ENCODE peak calls at places on chromosomes 13 and 19, in six cellular contexts. One of them, this sample, is unnamed.

GRCh38 chr19:44111910-44112463 is 1.2 kb upstream of the ZNF225 start:
- DNase-seq in astrocyte: peak
- DNase-seq in upper lobe of left lung: no peak
- DNase-seq in H1: peak
- DNase-seq in substantia nigra: no peak
- DNase-seq in gastrocnemius medialis: no peak
- DNase-seq in this sample: peak

GRCh38 chr13:37202264-37202663 is 96.8 kb upstream of the CSNK1A1L start:
- DNase-seq in astrocyte: peak
- DNase-seq in upper lobe of left lung: no peak
- DNase-seq in H1: no peak
- DNase-seq in substantia nigra: no peak
- DNase-seq in gastrocnemius medialis: no peak
- DNase-seq in this sample: no peak

GRCh38 chr13:29507356-29507755 is 88.1 kb downstream of the SLC7A1 start:
- DNase-seq in astrocyte: no peak
- DNase-seq in upper lobe of left lung: no peak
- DNase-seq in H1: no peak
- DNase-seq in substantia nigra: no peak
- DNase-seq in gastrocnemius medialis: no peak
- DNase-seq in this sample: no peak

GRCh38 chr13:45674908-45675307 is 27.2 kb upstream of the CBY2 start:
- DNase-seq in astrocyte: peak
- DNase-seq in upper lobe of left lung: no peak
- DNase-seq in H1: no peak
- DNase-seq in substantia nigra: no peak
- DNase-seq in gastrocnemius medialis: no peak
- DNase-seq in this sample: no peak

GRCh38 chr19:11382898-11383705 is 1.0 kb downstream of the EPOR start:
- DNase-seq in astrocyte: no peak
- DNase-seq in upper lobe of left lung: peak
- DNase-seq in H1: no peak
- DNase-seq in substantia nigra: no peak
- DNase-seq in gastrocnemius medialis: no peak
- DNase-seq in this sample: no peak

GRCh38 chr13:52026246-52026626 is 1.7 kb downstream of the UTP14C start:
- DNase-seq in astrocyte: no peak
- DNase-seq in upper lobe of left lung: no peak
- DNase-seq in H1: no peak
- DNase-seq in substantia nigra: no peak
- DNase-seq in gastrocnemius medialis: no peak
- DNase-seq in this sample: no peak

GRCh38 chr19:53196777-53197396 is 3.7 kb upstream of the ZNF665 start:
- DNase-seq in astrocyte: peak
- DNase-seq in upper lobe of left lung: peak
- DNase-seq in H1: peak
- DNase-seq in substantia nigra: peak
- DNase-seq in gastrocnemius medialis: peak
- DNase-seq in this sample: peak

GRCh38 chr13:91017669-91018053 is 329.8 kb upstream of the MIR17HG start:
- DNase-seq in astrocyte: peak
- DNase-seq in upper lobe of left lung: no peak
- DNase-seq in H1: peak
- DNase-seq in substantia nigra: no peak
- DNase-seq in gastrocnemius medialis: no peak
- DNase-seq in this sample: no peak

GRCh38 chr13:30805603-30806011 is 70.3 kb downstream of the ALOX5AP start:
- DNase-seq in astrocyte: peak
- DNase-seq in upper lobe of left lung: no peak
- DNase-seq in H1: no peak
- DNase-seq in substantia nigra: peak
- DNase-seq in gastrocnemius medialis: no peak
- DNase-seq in this sample: no peak

GRCh38 chr19:1952635-1953034 is 11.7 kb downstream of the CSNK1G2 start:
- DNase-seq in astrocyte: no peak
- DNase-seq in upper lobe of left lung: peak
- DNase-seq in H1: no peak
- DNase-seq in substantia nigra: no peak
- DNase-seq in gastrocnemius medialis: no peak
- DNase-seq in this sample: no peak

GRCh38 chr13:40399756-40400155 is 266.7 kb downstream of the FOXO1 start:
- DNase-seq in astrocyte: no peak
- DNase-seq in upper lobe of left lung: no peak
- DNase-seq in H1: no peak
- DNase-seq in substantia nigra: no peak
- DNase-seq in gastrocnemius medialis: no peak
- DNase-seq in this sample: no peak

GRCh38 chr13:70034280-70034679 is 73.3 kb upstream of the ATXN8OS start:
- DNase-seq in astrocyte: no peak
- DNase-seq in upper lobe of left lung: no peak
- DNase-seq in H1: no peak
- DNase-seq in substantia nigra: no peak
- DNase-seq in gastrocnemius medialis: no peak
- DNase-seq in this sample: no peak

GRCh38 chr19:17448190-17448967 is at the start of gene TMEM221:
- DNase-seq in astrocyte: no peak
- DNase-seq in upper lobe of left lung: peak
- DNase-seq in H1: no peak
- DNase-seq in substantia nigra: no peak
- DNase-seq in gastrocnemius medialis: peak
- DNase-seq in this sample: no peak

GRCh38 chr13:114334305-114335053 is 20.2 kb downstream of the CHAMP1 start:
- DNase-seq in astrocyte: no peak
- DNase-seq in upper lobe of left lung: no peak
- DNase-seq in H1: no peak
- DNase-seq in substantia nigra: no peak
- DNase-seq in gastrocnemius medialis: no peak
- DNase-seq in this sample: no peak

GRCh38 chr13:114338959-114339358 is 24.7 kb downstream of the CHAMP1 start:
- DNase-seq in astrocyte: no peak
- DNase-seq in upper lobe of left lung: no peak
- DNase-seq in H1: no peak
- DNase-seq in substantia nigra: no peak
- DNase-seq in gastrocnemius medialis: no peak
- DNase-seq in this sample: no peak

GRCh38 chr13:114341003-114341777 is 26.9 kb downstream of the CHAMP1 start:
- DNase-seq in astrocyte: no peak
- DNase-seq in upper lobe of left lung: no peak
- DNase-seq in H1: no peak
- DNase-seq in substantia nigra: no peak
- DNase-seq in gastrocnemius medialis: no peak
- DNase-seq in this sample: no peak

GRCh38 chr13:114339779-114340534 is 25.7 kb downstream of the CHAMP1 start:
- DNase-seq in astrocyte: no peak
- DNase-seq in upper lobe of left lung: no peak
- DNase-seq in H1: no peak
- DNase-seq in substantia nigra: no peak
- DNase-seq in gastrocnemius medialis: peak
- DNase-seq in this sample: no peak
- H3K27ac ChIP-seq in astrocyte: no peak
- H3K27ac ChIP-seq in upper lobe of left lung: no peak
- H3K27ac ChIP-seq in H1: no peak
- H3K27ac ChIP-seq in substantia nigra: no peak
- H3K27ac ChIP-seq in gastrocnemius medialis: no peak
- H3K27ac ChIP-seq in this sample: no peak

GRCh38 chr19:19042732-19043274 is 9.4 kb downstream of the ARMC6 start:
- DNase-seq in astrocyte: no peak
- DNase-seq in upper lobe of left lung: no peak
- DNase-seq in H1: no peak
- DNase-seq in substantia nigra: no peak
- DNase-seq in gastrocnemius medialis: no peak
- DNase-seq in this sample: no peak
- H3K27ac ChIP-seq in astrocyte: no peak
- H3K27ac ChIP-seq in upper lobe of left lung: no peak
- H3K27ac ChIP-seq in H1: no peak
- H3K27ac ChIP-seq in substantia nigra: no peak
- H3K27ac ChIP-seq in gastrocnemius medialis: no peak
- H3K27ac ChIP-seq in this sample: no peak

DNA sequence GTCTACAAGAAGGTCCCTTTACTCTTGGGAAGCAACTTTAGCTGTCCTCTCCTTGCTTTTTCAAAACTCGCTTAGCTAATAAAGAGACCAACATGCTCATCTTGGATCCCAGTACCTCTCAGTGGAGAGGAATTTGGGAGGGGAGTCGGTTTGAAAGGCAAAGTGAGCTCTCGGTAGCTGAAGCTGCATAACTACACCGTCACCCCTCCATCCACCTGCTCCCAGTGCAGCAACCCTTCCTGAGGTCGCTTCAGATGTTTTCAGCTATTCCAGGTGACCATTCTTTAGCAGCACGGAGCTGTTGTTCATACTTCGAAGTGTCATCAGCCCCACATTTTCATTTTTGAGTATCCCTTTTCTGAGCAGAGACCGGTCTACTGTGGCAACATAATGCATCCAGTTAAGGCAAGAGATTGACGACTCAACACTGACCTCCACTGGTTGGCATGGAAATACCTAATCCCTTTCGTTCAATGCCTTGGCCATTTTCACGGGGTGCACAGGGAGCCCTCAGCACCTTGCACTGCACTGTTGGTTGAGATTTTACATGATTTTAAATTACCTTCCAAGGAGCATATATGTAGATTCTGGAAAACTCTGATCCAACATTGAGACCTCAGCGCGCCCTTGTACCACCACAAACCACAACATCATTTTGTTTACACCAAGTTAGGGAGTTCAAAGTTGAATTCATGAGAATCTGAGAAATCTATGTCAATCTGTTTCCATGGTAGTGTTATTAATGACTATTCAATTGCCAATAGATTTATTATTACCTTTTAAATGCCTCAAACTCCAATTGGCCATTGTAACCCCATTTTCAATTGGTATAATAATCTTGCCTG is 42.2 kb downstream of the DLEU7 start:
- DNase-seq in astrocyte: peak
- DNase-seq in upper lobe of left lung: no peak
- DNase-seq in H1: peak
- DNase-seq in substantia nigra: peak
- DNase-seq in gastrocnemius medialis: peak
- DNase-seq in this sample: peak
- H3K27ac ChIP-seq in astrocyte: no peak
- H3K27ac ChIP-seq in upper lobe of left lung: no peak
- H3K27ac ChIP-seq in H1: no peak
- H3K27ac ChIP-seq in substantia nigra: no peak
- H3K27ac ChIP-seq in gastrocnemius medialis: no peak
- H3K27ac ChIP-seq in this sample: no peak

DNA sequence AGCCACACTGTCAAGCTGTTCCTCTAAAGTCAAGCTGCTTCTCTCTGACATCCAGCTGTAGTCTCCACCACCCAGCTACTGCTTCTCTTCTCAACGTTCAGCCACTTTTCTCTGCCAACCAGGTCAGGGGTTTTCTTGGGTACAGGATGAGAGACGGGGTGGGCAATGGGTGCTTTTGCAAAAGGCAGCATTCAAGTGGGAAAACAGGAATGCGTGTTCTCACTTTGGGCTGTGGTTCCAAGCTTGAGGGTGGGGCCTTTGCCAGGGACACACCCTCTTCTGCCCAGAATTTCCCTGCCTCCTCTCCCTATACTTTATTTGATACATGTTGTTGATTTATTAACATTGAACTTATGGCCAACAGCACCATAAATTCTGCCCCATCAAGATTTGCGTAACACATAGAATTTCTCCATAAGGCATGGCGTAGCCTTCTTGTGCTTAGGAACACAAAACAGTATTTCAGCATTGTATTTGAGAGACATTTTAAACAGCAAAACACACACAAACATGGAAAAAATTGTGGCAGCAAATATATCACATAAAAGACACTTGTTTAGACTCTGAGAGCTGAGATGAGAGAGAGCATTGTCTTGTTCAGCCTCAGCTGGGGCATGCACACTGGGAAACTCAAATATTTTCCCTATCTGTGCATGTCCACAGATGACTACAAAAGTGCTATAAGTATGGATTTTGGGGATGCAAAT is 392.8 kb downstream of the SLITRK6 start:
- DNase-seq in astrocyte: no peak
- DNase-seq in upper lobe of left lung: no peak
- DNase-seq in H1: no peak
- DNase-seq in substantia nigra: peak
- DNase-seq in gastrocnemius medialis: no peak
- DNase-seq in this sample: no peak
- H3K27ac ChIP-seq in astrocyte: no peak
- H3K27ac ChIP-seq in upper lobe of left lung: no peak
- H3K27ac ChIP-seq in H1: no peak
- H3K27ac ChIP-seq in substantia nigra: peak
- H3K27ac ChIP-seq in gastrocnemius medialis: no peak
- H3K27ac ChIP-seq in this sample: no peak

GRCh38 chr19:57241181-57241580 is 749 bp downstream of the ZNF805 start:
- DNase-seq in astrocyte: peak
- DNase-seq in upper lobe of left lung: no peak
- DNase-seq in H1: no peak
- DNase-seq in substantia nigra: no peak
- DNase-seq in gastrocnemius medialis: no peak
- DNase-seq in this sample: no peak
- H3K27ac ChIP-seq in astrocyte: peak
- H3K27ac ChIP-seq in upper lobe of left lung: peak
- H3K27ac ChIP-seq in H1: peak
- H3K27ac ChIP-seq in substantia nigra: peak
- H3K27ac ChIP-seq in gastrocnemius medialis: peak
- H3K27ac ChIP-seq in this sample: peak

DNA sequence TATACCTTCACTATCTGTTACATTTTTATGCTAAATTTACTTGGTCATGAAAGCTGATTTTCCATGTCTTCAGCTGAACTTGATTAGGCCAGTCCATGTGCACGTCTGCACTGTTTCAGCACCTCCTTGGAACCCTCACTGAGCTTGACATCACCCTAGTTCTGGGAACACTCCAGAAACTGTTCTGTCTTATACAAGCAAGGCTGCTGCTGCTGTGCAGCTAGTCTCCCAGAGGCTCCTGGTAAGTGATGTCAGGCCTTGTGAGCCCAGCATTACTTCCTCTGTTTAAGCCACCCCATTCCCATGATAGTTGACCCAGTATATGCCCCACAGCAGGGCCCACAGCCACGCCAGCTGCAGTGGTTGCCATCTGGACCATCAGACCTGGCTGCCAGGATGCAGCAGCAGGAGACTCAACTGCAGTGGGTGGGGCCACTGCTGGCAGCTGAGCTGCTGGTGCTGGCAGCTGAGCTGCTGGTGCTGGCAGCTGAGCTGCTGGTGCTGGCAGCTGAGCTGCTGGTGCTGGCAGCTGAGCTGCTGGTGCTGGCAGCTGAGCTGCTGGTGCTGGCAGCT is 90.5 kb upstream of the AKAP11 start:
- DNase-seq in astrocyte: no peak
- DNase-seq in upper lobe of left lung: peak
- DNase-seq in H1: no peak
- DNase-seq in substantia nigra: no peak
- DNase-seq in gastrocnemius medialis: no peak
- DNase-seq in this sample: no peak
- H3K27ac ChIP-seq in astrocyte: no peak
- H3K27ac ChIP-seq in upper lobe of left lung: no peak
- H3K27ac ChIP-seq in H1: no peak
- H3K27ac ChIP-seq in substantia nigra: no peak
- H3K27ac ChIP-seq in gastrocnemius medialis: no peak
- H3K27ac ChIP-seq in this sample: no peak

GRCh38 chr13:43005460-43006236 is 13.6 kb upstream of the EPSTI1 start:
- DNase-seq in astrocyte: peak
- DNase-seq in upper lobe of left lung: no peak
- DNase-seq in H1: no peak
- DNase-seq in substantia nigra: no peak
- DNase-seq in gastrocnemius medialis: no peak
- DNase-seq in this sample: no peak
- H3K27ac ChIP-seq in astrocyte: no peak
- H3K27ac ChIP-seq in upper lobe of left lung: no peak
- H3K27ac ChIP-seq in H1: no peak
- H3K27ac ChIP-seq in substantia nigra: no peak
- H3K27ac ChIP-seq in gastrocnemius medialis: no peak
- H3K27ac ChIP-seq in this sample: peak

This sample was measured in epithelial cell of prostate.